ENCODE peak calls at places on chromosome 7, in four cellular contexts. One of them, this sample, is unnamed.

GRCh38 chr7:38016567-38016966 is 96.1 kb downstream of the EPDR1 start:
- DNase-seq in HepG2: no peak
- DNase-seq in CD4-positive, alpha-beta T cell: no peak
- DNase-seq in tibial artery: no peak
- DNase-seq in this sample: no peak

GRCh38 chr7:27110163-27110976 is 7.9 kb upstream of the HOXA2 start:
- DNase-seq in HepG2: no peak
- DNase-seq in CD4-positive, alpha-beta T cell: no peak
- DNase-seq in tibial artery: peak
- DNase-seq in this sample: no peak

GRCh38 chr7:1532456-1533254 is 2.2 kb downstream of the MAFK start:
- DNase-seq in HepG2: peak
- DNase-seq in CD4-positive, alpha-beta T cell: peak
- DNase-seq in tibial artery: peak
- DNase-seq in this sample: peak

GRCh38 chr7:111855161-111855841 is 293.0 kb upstream of the IMMP2L start:
- DNase-seq in HepG2: peak
- DNase-seq in CD4-positive, alpha-beta T cell: no peak
- DNase-seq in tibial artery: no peak
- DNase-seq in this sample: peak

GRCh38 chr7:38550881-38551280 is 80.3 kb downstream of the AMPH start:
- DNase-seq in HepG2: no peak
- DNase-seq in CD4-positive, alpha-beta T cell: no peak
- DNase-seq in tibial artery: no peak
- DNase-seq in this sample: no peak

GRCh38 chr7:26681819-26682418 is 182.5 kb downstream of the SKAP2 start:
- DNase-seq in HepG2: no peak
- DNase-seq in CD4-positive, alpha-beta T cell: no peak
- DNase-seq in tibial artery: no peak
- DNase-seq in this sample: no peak

GRCh38 chr7:15130666-15131541 is 228.4 kb upstream of the DGKB start:
- DNase-seq in HepG2: no peak
- DNase-seq in CD4-positive, alpha-beta T cell: no peak
- DNase-seq in tibial artery: no peak
- DNase-seq in this sample: no peak

GRCh38 chr7:130903358-130903974 is 169.5 kb upstream of the KLF14 start:
- DNase-seq in HepG2: no peak
- DNase-seq in CD4-positive, alpha-beta T cell: no peak
- DNase-seq in tibial artery: no peak
- DNase-seq in this sample: no peak

GRCh38 chr7:2632717-2633537 is 1.1 kb downstream of the TTYH3 start:
- DNase-seq in HepG2: no peak
- DNase-seq in CD4-positive, alpha-beta T cell: no peak
- DNase-seq in tibial artery: peak
- DNase-seq in this sample: peak

GRCh38 chr7:2785071-2785500 is 59.0 kb downstream of the GNA12 start:
- DNase-seq in HepG2: no peak
- DNase-seq in CD4-positive, alpha-beta T cell: no peak
- DNase-seq in tibial artery: no peak
- DNase-seq in this sample: no peak

GRCh38 chr7:66413379-66414114 is 208.4 kb downstream of the TPST1 start:
- DNase-seq in HepG2: no peak
- DNase-seq in CD4-positive, alpha-beta T cell: peak
- DNase-seq in tibial artery: peak
- DNase-seq in this sample: peak

GRCh38 chr7:112938895-112939588 is 147.6 kb downstream of the GPR85 start:
- DNase-seq in HepG2: peak
- DNase-seq in CD4-positive, alpha-beta T cell: no peak
- DNase-seq in tibial artery: peak
- DNase-seq in this sample: no peak

GRCh38 chr7:77235280-77235679 is 35.7 kb upstream of the FGL2 start:
- DNase-seq in HepG2: no peak
- DNase-seq in CD4-positive, alpha-beta T cell: no peak
- DNase-seq in tibial artery: no peak
- DNase-seq in this sample: no peak

GRCh38 chr7:70574970-70575799 is 556.8 kb upstream of the GALNT17 start:
- DNase-seq in HepG2: no peak
- DNase-seq in CD4-positive, alpha-beta T cell: no peak
- DNase-seq in tibial artery: no peak
- DNase-seq in this sample: no peak

DNA sequence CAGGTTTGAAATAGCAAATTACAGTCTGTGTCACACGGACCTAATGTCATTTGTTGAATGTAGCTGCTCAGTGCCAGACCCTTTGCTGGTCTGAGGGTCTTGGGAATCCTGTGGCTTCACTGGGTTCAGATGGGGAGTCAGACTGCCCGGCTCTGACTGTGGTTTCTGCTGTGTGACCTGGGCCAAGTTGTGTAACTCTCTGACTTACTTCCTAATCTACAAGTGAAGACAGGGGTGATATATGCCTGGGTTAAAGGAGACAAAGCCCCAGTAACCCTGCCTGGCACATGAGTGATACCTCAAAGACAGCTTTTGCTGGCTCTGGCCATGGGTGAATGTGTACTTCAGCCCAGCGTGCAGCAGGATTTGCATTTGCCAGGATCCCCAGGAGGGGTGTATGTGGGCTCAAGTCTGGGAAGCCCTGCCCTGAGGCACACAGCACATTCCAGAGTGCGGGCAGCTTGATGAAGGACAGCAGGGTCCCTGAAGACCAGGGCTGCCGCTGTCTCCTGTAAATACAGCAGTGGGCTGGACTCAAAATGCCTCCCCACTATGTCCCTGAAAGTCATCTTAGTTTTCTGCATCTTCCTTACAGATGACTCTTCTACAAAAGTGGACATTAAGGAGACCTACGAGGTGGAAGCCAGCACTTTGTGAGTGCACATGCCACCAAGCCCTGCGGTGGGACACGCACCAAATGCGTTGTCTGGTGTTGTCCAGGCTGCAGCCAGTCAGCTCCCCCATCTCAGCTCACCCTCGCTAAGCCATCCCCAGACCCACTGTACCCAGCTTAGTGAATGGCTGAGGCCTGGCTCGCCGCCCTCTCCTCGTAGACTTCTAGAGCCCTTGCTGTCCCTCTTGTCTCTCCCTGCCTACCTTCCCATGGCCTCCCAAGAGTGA is 16.4 kb downstream of the NACAD start:
- DNase-seq in HepG2: no peak
- DNase-seq in CD4-positive, alpha-beta T cell: no peak
- DNase-seq in tibial artery: peak
- DNase-seq in this sample: no peak
- H3K27ac ChIP-seq in HepG2: no peak
- H3K27ac ChIP-seq in CD4-positive, alpha-beta T cell: no peak
- H3K27ac ChIP-seq in tibial artery: no peak
- H3K27ac ChIP-seq in this sample: no peak

GRCh38 chr7:106345421-106346166 is 60.8 kb upstream of the NAMPT start:
- DNase-seq in HepG2: no peak
- DNase-seq in CD4-positive, alpha-beta T cell: no peak
- DNase-seq in tibial artery: no peak
- DNase-seq in this sample: no peak

GRCh38 chr7:106346678-106347217 is 62.0 kb upstream of the NAMPT start:
- DNase-seq in HepG2: no peak
- DNase-seq in CD4-positive, alpha-beta T cell: no peak
- DNase-seq in tibial artery: no peak
- DNase-seq in this sample: no peak

GRCh38 chr7:106346167-106346677 is 61.4 kb upstream of the NAMPT start:
- DNase-seq in HepG2: no peak
- DNase-seq in CD4-positive, alpha-beta T cell: no peak
- DNase-seq in tibial artery: no peak
- DNase-seq in this sample: no peak

GRCh38 chr7:106347229-106347833 is 62.5 kb upstream of the NAMPT start:
- DNase-seq in HepG2: no peak
- DNase-seq in CD4-positive, alpha-beta T cell: no peak
- DNase-seq in tibial artery: no peak
- DNase-seq in this sample: no peak

DNA sequence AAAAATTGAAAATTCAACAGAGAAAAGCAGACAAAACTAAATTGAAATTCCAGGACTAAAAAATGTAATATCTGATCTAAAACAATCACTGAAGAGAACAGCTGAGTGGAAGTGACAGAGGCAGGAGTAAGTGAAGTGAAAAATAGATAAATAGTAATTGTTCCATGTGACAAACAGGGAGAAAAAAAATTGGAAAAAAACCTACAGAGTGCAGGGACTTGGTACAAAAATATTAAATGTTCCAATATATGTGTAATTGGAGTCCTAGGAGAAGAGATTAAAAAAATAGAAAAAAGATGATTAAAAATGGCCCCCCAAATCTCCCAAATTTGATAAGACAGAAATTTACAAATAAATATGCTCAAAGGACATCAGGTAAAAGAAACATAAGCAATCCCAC is 63.4 kb upstream of the NAMPT start:
- DNase-seq in HepG2: no peak
- DNase-seq in CD4-positive, alpha-beta T cell: no peak
- DNase-seq in tibial artery: no peak
- DNase-seq in this sample: no peak
- H3K27ac ChIP-seq in HepG2: no peak
- H3K27ac ChIP-seq in CD4-positive, alpha-beta T cell: no peak
- H3K27ac ChIP-seq in tibial artery: no peak
- H3K27ac ChIP-seq in this sample: no peak

GRCh38 chr7:18996583-18996982 is 120.9 kb downstream of the TWIST1 start:
- DNase-seq in HepG2: no peak
- DNase-seq in CD4-positive, alpha-beta T cell: no peak
- DNase-seq in tibial artery: no peak
- DNase-seq in this sample: no peak
- H3K27ac ChIP-seq in HepG2: no peak
- H3K27ac ChIP-seq in CD4-positive, alpha-beta T cell: no peak
- H3K27ac ChIP-seq in tibial artery: no peak
- H3K27ac ChIP-seq in this sample: no peak

GRCh38 chr7:92632791-92633190 is 42.6 kb upstream of the FAM133B start:
- DNase-seq in HepG2: no peak
- DNase-seq in CD4-positive, alpha-beta T cell: no peak
- DNase-seq in tibial artery: no peak
- DNase-seq in this sample: no peak
- H3K27ac ChIP-seq in HepG2: no peak
- H3K27ac ChIP-seq in CD4-positive, alpha-beta T cell: no peak
- H3K27ac ChIP-seq in tibial artery: no peak
- H3K27ac ChIP-seq in this sample: peak

GRCh38 chr7:22854158-22855048 is 31.8 kb upstream of the TOMM7 start:
- DNase-seq in HepG2: peak
- DNase-seq in CD4-positive, alpha-beta T cell: peak
- DNase-seq in tibial artery: peak
- DNase-seq in this sample: peak

GRCh38 chr7:22858640-22859561 is 36.3 kb upstream of the TOMM7 start:
- DNase-seq in HepG2: no peak
- DNase-seq in CD4-positive, alpha-beta T cell: no peak
- DNase-seq in tibial artery: no peak
- DNase-seq in this sample: peak

GRCh38 chr7:22855049-22855392 is 32.4 kb upstream of the TOMM7 start:
- DNase-seq in HepG2: no peak
- DNase-seq in CD4-positive, alpha-beta T cell: no peak
- DNase-seq in tibial artery: no peak
- DNase-seq in this sample: no peak

GRCh38 chr7:22858274-22858639 is 35.6 kb upstream of the TOMM7 start:
- DNase-seq in HepG2: no peak
- DNase-seq in CD4-positive, alpha-beta T cell: no peak
- DNase-seq in tibial artery: no peak
- DNase-seq in this sample: no peak

GRCh38 chr7:22856437-22856836 is 33.8 kb upstream of the TOMM7 start:
- DNase-seq in HepG2: no peak
- DNase-seq in CD4-positive, alpha-beta T cell: no peak
- DNase-seq in tibial artery: no peak
- DNase-seq in this sample: no peak
- H3K27ac ChIP-seq in HepG2: no peak
- H3K27ac ChIP-seq in CD4-positive, alpha-beta T cell: no peak
- H3K27ac ChIP-seq in tibial artery: peak
- H3K27ac ChIP-seq in this sample: no peak

GRCh38 chr7:149772821-149773425 is 465 bp downstream of the ZNF467 start:
- DNase-seq in HepG2: no peak
- DNase-seq in CD4-positive, alpha-beta T cell: no peak
- DNase-seq in tibial artery: no peak
- DNase-seq in this sample: peak
- H3K27ac ChIP-seq in HepG2: no peak
- H3K27ac ChIP-seq in CD4-positive, alpha-beta T cell: no peak
- H3K27ac ChIP-seq in tibial artery: peak
- H3K27ac ChIP-seq in this sample: peak

GRCh38 chr7:33757050-33757449 is 148.3 kb upstream of the BMPER start:
- DNase-seq in HepG2: no peak
- DNase-seq in CD4-positive, alpha-beta T cell: no peak
- DNase-seq in tibial artery: no peak
- DNase-seq in this sample: no peak
- H3K27ac ChIP-seq in HepG2: no peak
- H3K27ac ChIP-seq in CD4-positive, alpha-beta T cell: no peak
- H3K27ac ChIP-seq in tibial artery: no peak
- H3K27ac ChIP-seq in this sample: no peak

DNA sequence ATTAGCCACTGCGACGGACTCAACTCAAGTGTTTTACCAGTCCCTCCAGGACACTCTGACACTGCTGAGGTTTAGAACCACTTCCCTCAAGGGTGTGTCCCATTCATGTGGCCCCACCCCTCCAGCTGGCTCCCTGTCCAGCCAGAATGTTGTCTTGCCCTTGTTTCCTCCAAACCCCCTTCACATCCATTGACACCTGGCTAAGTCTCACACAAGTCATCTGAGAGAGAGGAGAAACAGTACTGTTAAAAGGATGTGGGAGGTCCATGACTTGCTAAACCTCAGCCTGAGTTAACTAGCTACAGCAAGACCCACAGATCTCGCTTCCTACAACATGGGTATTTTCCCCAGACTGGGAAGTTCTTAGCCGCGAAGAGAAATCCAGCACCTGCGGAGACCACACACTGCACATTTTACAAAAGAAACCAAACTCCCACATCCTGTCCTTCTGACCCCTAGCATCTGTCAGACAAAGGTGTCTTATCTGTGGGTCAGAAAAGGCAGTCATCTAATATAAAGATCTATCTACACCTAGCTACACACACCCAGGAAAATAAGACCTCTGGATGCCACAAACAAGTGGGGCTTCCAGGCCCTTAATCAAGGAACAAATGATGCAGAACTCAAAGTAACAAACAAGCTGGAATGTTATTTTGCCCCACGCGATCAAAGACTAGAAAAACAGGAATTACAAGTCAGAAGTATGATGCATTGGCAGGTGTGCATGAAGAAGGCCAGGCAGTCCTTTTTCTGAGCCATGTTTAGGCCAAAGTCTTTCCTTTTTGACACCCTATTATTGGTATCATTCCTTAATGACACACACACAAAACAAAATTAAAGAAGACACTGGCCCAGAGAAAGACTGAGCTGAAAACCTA is 13.9 kb downstream of the OSBPL3 start:
- DNase-seq in HepG2: no peak
- DNase-seq in CD4-positive, alpha-beta T cell: no peak
- DNase-seq in tibial artery: no peak
- DNase-seq in this sample: no peak
- H3K27ac ChIP-seq in HepG2: no peak
- H3K27ac ChIP-seq in CD4-positive, alpha-beta T cell: peak
- H3K27ac ChIP-seq in tibial artery: no peak
- H3K27ac ChIP-seq in this sample: no peak

GRCh38 chr7:139088268-139088667 is 21.3 kb downstream of the ZC3HAV1 start:
- DNase-seq in HepG2: no peak
- DNase-seq in CD4-positive, alpha-beta T cell: no peak
- DNase-seq in tibial artery: no peak
- DNase-seq in this sample: no peak

GRCh38 chr7:139086454-139086853 is 23.1 kb downstream of the ZC3HAV1 start:
- DNase-seq in HepG2: no peak
- DNase-seq in CD4-positive, alpha-beta T cell: no peak
- DNase-seq in tibial artery: no peak
- DNase-seq in this sample: no peak

GRCh38 chr7:139087212-139087611 is 22.3 kb downstream of the ZC3HAV1 start:
- DNase-seq in HepG2: no peak
- DNase-seq in CD4-positive, alpha-beta T cell: no peak
- DNase-seq in tibial artery: no peak
- DNase-seq in this sample: no peak

GRCh38 chr7:139091677-139091996 is 17.9 kb downstream of the ZC3HAV1 start:
- DNase-seq in HepG2: no peak
- DNase-seq in CD4-positive, alpha-beta T cell: no peak
- DNase-seq in tibial artery: no peak
- DNase-seq in this sample: no peak

GRCh38 chr7:139089118-139089517 is 20.4 kb downstream of the ZC3HAV1 start:
- DNase-seq in HepG2: no peak
- DNase-seq in CD4-positive, alpha-beta T cell: no peak
- DNase-seq in tibial artery: no peak
- DNase-seq in this sample: no peak
- H3K27ac ChIP-seq in HepG2: no peak
- H3K27ac ChIP-seq in CD4-positive, alpha-beta T cell: no peak
- H3K27ac ChIP-seq in tibial artery: no peak
- H3K27ac ChIP-seq in this sample: no peak

This sample was measured in upper lobe of left lung.